ENCODE peak calls at places on chromosomes 6 and 20, in six cellular contexts. M is psoas muscle; E is stimulated activated CD4-positive, alpha-beta T cell treated with anti-CD3 and anti-CD28 coated beads, Interleukin-1b, Interleukin-23, amount 100 ng/mL, for 1 hour; Q is EH; C is fibroblast of the aortic adventitia; A is activated naive CD8-positive, alpha-beta T cell treated with anti-CD3 and anti-CD28 coated beads for 36 hours. Y is an unnamed sample.
A peak's percentile ranks its signal among the peaks of the same experiment; 100 is the strongest.

GRCh38 chr20:4677846-4678245 is 43.9 kb upstream of the PRND start:
- DNase-seq in E (no peak), M (no peak), A (no peak), Q (no peak), C (no peak), Y (no peak)

GRCh38 chr6:73079978-73080377 is 145.3 kb downstream of the KHDC1L start:
- DNase-seq in M (no peak), A (no peak), Q (no peak), E (no peak), C (no peak), Y (no peak)

GRCh38 chr6:30169658-30170614 is 6.6 kb downstream of the TRIM15 start:
- DNase-seq in Q (peak; percentile 65), A (no peak), E (no peak), C (peak; percentile 79), M (no peak), Y (no peak)

GRCh38 chr6:15017251-15017650 is 228.6 kb upstream of the JARID2 start:
- DNase-seq in A (no peak), Q (peak; percentile 21), M (no peak), E (no peak), C (peak; percentile 4), Y (no peak)

GRCh38 chr20:50870572-50871161 is 60.6 kb downstream of the ADNP start:
- DNase-seq in M (no peak), E (no peak), C (no peak), Q (peak; percentile 61), A (no peak), Y (no peak)

GRCh38 chr6:130293800-130294199 is 71.0 kb upstream of the SAMD3 start:
- DNase-seq in C (peak; percentile 84), A (peak; percentile 9), Q (peak; percentile 72), M (no peak), E (no peak), Y (no peak)

GRCh38 chr6:29941006-29941405 is 1.3 kb upstream of the HLA-A start:
- DNase-seq in M (no peak), C (no peak), A (no peak), E (no peak), Q (peak; percentile 37), Y (no peak)

GRCh38 chr6:128569737-128570438 is 49.5 kb upstream of the PTPRK start:
- DNase-seq in M (no peak), C (peak; percentile 90), Q (peak; percentile 97), E (no peak), A (no peak), Y (no peak)

GRCh38 chr6:110777636-110778035 is 37.6 kb downstream of the CDK19 start:
- DNase-seq in A (no peak), C (no peak), M (no peak), E (no peak), Q (no peak), Y (no peak)

GRCh38 chr6:139883776-139884175 is 509.3 kb upstream of the CITED2 start:
- DNase-seq in E (no peak), C (no peak), Q (peak; percentile 40), A (no peak), M (no peak), Y (no peak)

GRCh38 chr6:40907198-40907701 is 131.8 kb downstream of the UNC5CL start:
- DNase-seq in Q (peak; percentile 85), E (no peak), C (peak; percentile 23), M (peak; percentile 17), A (no peak), Y (no peak)

GRCh38 chr6:157602521-157603288 is 220.3 kb upstream of the SNX9 start:
- DNase-seq in C (no peak), Q (no peak), A (no peak), M (no peak), E (no peak), Y (no peak)

GRCh38 chr20:46995561-46996142 is 101.0 kb downstream of the EYA2 start:
- DNase-seq in M (no peak), A (no peak), E (no peak), C (no peak), Q (no peak), Y (no peak)

GRCh38 chr6:111870054-111870750 is 3.0 kb downstream of the FYN start:
- DNase-seq in Q (no peak), E (no peak), M (no peak), C (no peak), A (no peak), Y (no peak)

GRCh38 chr6:52834481-52834880 is 6.1 kb downstream of the GSTA5 start:
- DNase-seq in C (peak; percentile 51), Q (peak; percentile 46), M (no peak), A (no peak), E (no peak), Y (no peak)

GRCh38 chr20:14820771-14821170 is 483.4 kb upstream of the FLRT3 start:
- DNase-seq in E (no peak), M (no peak), C (no peak), A (no peak), Q (no peak), Y (no peak)

GRCh38 chr20:24507182-24507853 is 37.9 kb downstream of the SYNDIG1 start:
- DNase-seq in A (no peak), E (no peak), Q (no peak), C (peak; percentile 41), M (no peak), Y (no peak)

GRCh38 chr6:148521586-148521985 is 178.9 kb downstream of the SASH1 start:
- DNase-seq in C (peak; percentile 77), E (no peak), M (no peak), Q (peak; percentile 69), A (no peak), Y (no peak)

GRCh38 chr6:84774174-84775158 is 10.1 kb upstream of the TBX18 start:
- DNase-seq in C (no peak), Q (peak; percentile 58), M (peak; percentile 45), E (no peak), A (peak; percentile 43), Y (no peak)

GRCh38 chr6:90508753-90509152 is 78.1 kb downstream of the MAP3K7 start:
- DNase-seq in A (no peak), C (no peak), Q (no peak), M (no peak), E (no peak), Y (no peak)

GRCh38 chr6:169254456-169255316 is 1.0 kb upstream of the THBS2 start:
- DNase-seq in Q (no peak), A (no peak), E (no peak), M (no peak), C (no peak), Y (no peak)

GRCh38 chr20:52130406-52130805 is 61.2 kb downstream of the ZFP64 start:
- DNase-seq in Q (peak; percentile 13), E (no peak), M (no peak), A (no peak), C (no peak), Y (no peak)

GRCh38 chr6:81792826-81793225 is 40.3 kb upstream of the TENT5A start:
- DNase-seq in Q (peak; percentile 27), C (no peak), M (no peak), E (no peak), A (no peak), Y (no peak)

GRCh38 chr6:117951783-117952182 is 44.7 kb downstream of the SLC35F1 start:
- DNase-seq in A (no peak), E (no peak), M (no peak), C (no peak), Q (no peak), Y (no peak)

GRCh38 chr6:46221221-46221793 is 50.5 kb upstream of the ENPP5 start:
- DNase-seq in A (no peak), Q (peak; percentile 24), C (peak; percentile 58), E (no peak), M (no peak), Y (no peak)

GRCh38 chr6:133985970-133986369 is 32.9 kb downstream of the TBPL1 start:
- DNase-seq in A (no peak), Q (no peak), M (no peak), C (no peak), E (no peak), Y (no peak)

GRCh38 chr6:130215526-130215925 is 7.2 kb downstream of the SAMD3 start:
- DNase-seq in M (no peak), A (peak; percentile 14), C (no peak), Q (no peak), E (no peak), Y (no peak)

GRCh38 chr20:49286689-49287551 is 9.1 kb upstream of the ZNFX1 start:
- DNase-seq in C (no peak), Q (peak; percentile 24), M (no peak), A (no peak), E (no peak), Y (peak; percentile 16)

GRCh38 chr6:25564953-25565352 is 87.1 kb upstream of the SCGN start:
- DNase-seq in Q (no peak), E (no peak), M (no peak), A (no peak), C (no peak), Y (no peak)

GRCh38 chr6:167650730-167651129 is 176.0 kb upstream of the AFDN start:
- DNase-seq in C (no peak), Q (no peak), A (no peak), M (no peak), E (no peak), Y (no peak)

GRCh38 chr6:116764961-116765841 is at the start of gene FAM162B:
- DNase-seq in A (peak; percentile 7), E (no peak), C (no peak), M (peak; percentile 48), Q (peak; percentile 51), Y (no peak)

GRCh38 chr6:17703256-17703694 is 3.5 kb downstream of the NUP153 start:
- DNase-seq in A (no peak), C (peak; percentile 98), Q (peak; percentile 84), E (no peak), M (no peak), Y (no peak)

GRCh38 chr6:129239825-129240491 is 357.0 kb downstream of the LAMA2 start:
- DNase-seq in A (no peak), Q (no peak), M (no peak), C (no peak), E (no peak), Y (no peak)

GRCh38 chr20:25574411-25574810 is 10.9 kb downstream of the NINL start:
- DNase-seq in Q (peak; percentile 61), A (no peak), E (no peak), C (peak; percentile 49), M (no peak), Y (no peak)

GRCh38 chr6:3843379-3844096 is 5.6 kb upstream of the FAM50B start:
- DNase-seq in E (no peak), A (no peak), M (no peak), C (no peak), Q (no peak), Y (no peak)

GRCh38 chr6:156713548-156713947 is 63.6 kb upstream of the ARID1B start:
- DNase-seq in M (no peak), C (no peak), Q (no peak), A (no peak), E (no peak), Y (no peak)

GRCh38 chr6:45445749-45446454 is 68.2 kb upstream of the SUPT3H start:
- DNase-seq in Q (peak; percentile 99), A (no peak), E (no peak), C (peak; percentile 99), M (peak; percentile 59), Y (peak; percentile 86)

GRCh38 chr20:34791289-34792020 is 34.0 kb downstream of the NCOA6 start:
- DNase-seq in E (no peak), Q (peak; percentile 90), A (no peak), C (peak; percentile 92), M (no peak), Y (no peak)

GRCh38 chr6:14924126-14925024 is 321.5 kb upstream of the JARID2 start:
- DNase-seq in Q (no peak), E (no peak), A (no peak), C (no peak), M (peak; percentile 54), Y (no peak)

Y was measured in SIG-M5.